ENCODE peak calls at places on chromosomes 4 and X, in eight cellular contexts. X, P, U, G, Y, O, E and I are unnamed samples. For H3K9me2, the result is how much of the 10 kb centered on the place peaks cover.

GRCh38 chrX:153459976-153460375 is 10.4 kb downstream of the HAUS7 start:
- DNase-seq in X (no peak), P (peak), U (no peak), G (no peak), Y (no peak), O (no peak), E (no peak), I (no peak)

GRCh38 chr4:86924805-86925204 is 10.0 kb upstream of the AFF1 start:
- DNase-seq in X (no peak), P (peak), U (no peak), G (peak), Y (no peak), O (no peak), E (no peak), I (no peak)

GRCh38 chr4:54017308-54017707 is 47.1 kb downstream of the CHIC2 start:
- DNase-seq in X (no peak), P (no peak), U (no peak), G (no peak), Y (no peak), O (no peak), E (no peak), I (no peak)

GRCh38 chr4:11428701-11429571 is at the start of gene HS3ST1:
- DNase-seq in X (peak), P (peak), U (peak), G (peak), Y (peak), O (peak), E (peak), I (no peak)

GRCh38 chrX:102599950-102600579 is 750 bp downstream of the ARMCX5 start:
- DNase-seq in X (no peak), P (peak), U (peak), G (peak), Y (peak), O (no peak), E (no peak), I (no peak)

GRCh38 chr4:139603576-139604387 is 47.8 kb upstream of the SETD7 start:
- DNase-seq in X (peak), P (peak), U (peak), G (peak), Y (peak), O (peak), E (peak), I (peak)

GRCh38 chrX:30794497-30794896 is 94.6 kb downstream of the TAB3 start:
- DNase-seq in X (no peak), P (no peak), U (no peak), G (no peak), Y (no peak), O (no peak), E (no peak), I (no peak)

GRCh38 chr4:109078724-109079123 is 223.7 kb downstream of the COL25A1 start:
- DNase-seq in X (no peak), P (peak), U (no peak), G (no peak), Y (no peak), O (no peak), E (no peak), I (no peak)

GRCh38 chr4:127586922-127587571 is 45.7 kb upstream of the INTU start:
- DNase-seq in X (peak), P (peak), U (peak), G (peak), Y (peak), O (peak), E (peak), I (peak)

GRCh38 chr4:7541414-7541810 is 106.7 kb upstream of the PSAPL1 start:
- DNase-seq in X (no peak), P (no peak), U (no peak), G (no peak), Y (no peak), O (no peak), E (no peak), I (no peak)

GRCh38 chr4:139501531-139502311 is 47.8 kb downstream of the RAB33B start:
- DNase-seq in X (no peak), P (peak), U (no peak), G (no peak), Y (no peak), O (no peak), E (no peak), I (no peak)

GRCh38 chr4:82865592-82865991 is 25.4 kb downstream of the SEC31A start:
- DNase-seq in X (peak), P (peak), U (peak), G (peak), Y (no peak), O (no peak), E (no peak), I (no peak)

GRCh38 chrX:15404712-15405111 is 20.5 kb upstream of the VEGFD start:
- DNase-seq in X (no peak), P (peak), U (peak), G (no peak), Y (no peak), O (no peak), E (peak), I (no peak)

GRCh38 chrX:13151806-13152510 is 107.5 kb upstream of the FAM9C start:
- DNase-seq in X (no peak), P (peak), U (peak), G (no peak), Y (no peak), O (no peak), E (no peak), I (no peak)

GRCh38 chr4:121088867-121089266 is 16.5 kb upstream of the NDNF start:
- DNase-seq in X (no peak), P (no peak), U (no peak), G (no peak), Y (no peak), O (no peak), E (no peak), I (no peak)

GRCh38 chr4:74793757-74794340 is 474 bp downstream of the BTC start:
- DNase-seq in X (peak), P (peak), U (peak), G (peak), Y (peak), O (no peak), E (peak), I (no peak)

GRCh38 chrX:120305531-120306145 is 5.6 kb downstream of the TMEM255A start:
- DNase-seq in X (no peak), P (no peak), U (peak), G (peak), Y (peak), O (no peak), E (no peak), I (no peak)

GRCh38 chrX:42094208-42094607 is 170.9 kb upstream of the CASK start:
- DNase-seq in X (no peak), P (peak), U (peak), G (peak), Y (no peak), O (no peak), E (no peak), I (peak)

GRCh38 chrX:42090395-42090794 is 167.0 kb upstream of the CASK start:
- DNase-seq in X (no peak), P (no peak), U (no peak), G (no peak), Y (peak), O (no peak), E (no peak), I (no peak)

GRCh38 chrX:42097491-42097890 is 174.1 kb upstream of the CASK start:
- DNase-seq in X (no peak), P (no peak), U (no peak), G (no peak), Y (no peak), O (no peak), E (no peak), I (no peak)

GRCh38 chrX:42096262-42096939 is 173.0 kb upstream of the CASK start:
- DNase-seq in X (no peak), P (peak), U (peak), G (peak), Y (no peak), O (peak), E (no peak), I (no peak)

GRCh38 chrX:42093756-42094155 is 170.4 kb upstream of the CASK start:
- DNase-seq in X (no peak), P (no peak), U (peak), G (no peak), Y (no peak), O (no peak), E (no peak), I (no peak)
- H3K9me2 ChIP-seq in X (under half), P (under half), U (under half), G (under half), Y (under half), O (under half), E (under half), I (under half)

GRCh38 chrX:21266949-21267348 is 107.3 kb upstream of the CNKSR2 start:
- DNase-seq in X (no peak), P (no peak), U (no peak), G (no peak), Y (no peak), O (no peak), E (no peak), I (no peak)
- H3K27ac ChIP-seq in X (no peak), P (no peak), U (no peak), G (no peak), Y (no peak), O (no peak), E (no peak), I (no peak)

DNA sequence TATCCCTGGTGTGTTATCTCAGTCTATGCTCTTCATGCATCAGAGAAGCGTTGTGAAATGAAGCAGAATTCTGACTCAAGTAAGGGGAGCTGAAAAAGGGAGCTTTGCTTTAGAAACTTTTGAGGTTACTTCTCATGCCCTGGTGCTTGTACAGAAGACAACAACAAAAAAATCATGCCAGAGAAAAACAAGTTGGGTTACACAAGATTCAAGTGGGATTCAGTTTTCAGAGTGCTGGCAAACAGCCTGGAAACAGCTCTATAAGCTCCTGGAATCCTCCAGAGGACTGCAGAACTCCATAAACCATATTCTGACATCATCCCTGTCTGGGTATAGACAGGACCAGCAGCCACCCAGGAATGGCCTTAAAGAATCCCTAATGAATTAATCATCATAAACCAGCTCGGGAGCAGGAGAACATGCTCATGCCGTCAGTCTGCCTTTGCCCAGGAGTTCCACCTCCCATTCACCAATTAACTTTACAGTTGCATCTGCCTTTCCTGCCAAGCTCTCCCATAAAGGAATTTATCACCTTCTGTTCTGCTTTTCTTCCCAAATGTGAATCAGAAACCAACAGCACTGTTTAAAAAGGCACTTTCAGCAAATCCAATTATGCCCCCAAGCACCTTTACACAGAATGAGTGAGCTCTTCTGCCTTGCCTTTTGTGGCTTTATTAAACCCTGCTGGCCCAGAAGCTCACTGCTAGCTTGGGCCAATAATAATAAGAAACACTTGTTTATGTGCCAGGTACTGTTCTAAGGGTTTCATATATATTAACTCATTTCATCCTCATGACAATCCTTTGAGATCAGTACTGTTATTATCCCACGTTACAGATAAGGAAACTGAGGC is 54.5 kb upstream of the FBXW7 start:
- DNase-seq in X (no peak), P (peak), U (peak), G (peak), Y (no peak), O (no peak), E (peak), I (no peak)
- TF ChIP-seq EZH2phosphoT487 in X (no peak), P (no peak), U (no peak), G (no peak), Y (no peak), O (no peak), E (no peak), I (no peak)

GRCh38 chrX:69161786-69162349 is 3.4 kb downstream of the PJA1 start:
- DNase-seq in X (no peak), P (no peak), U (no peak), G (no peak), Y (no peak), O (no peak), E (no peak), I (no peak)

GRCh38 chrX:69163936-69164741 is 1.1 kb downstream of the PJA1 start:
- DNase-seq in X (no peak), P (peak), U (peak), G (no peak), Y (peak), O (no peak), E (peak), I (peak)

GRCh38 chrX:69165116-69165651 is at the start of gene PJA1:
- DNase-seq in X (peak), P (peak), U (peak), G (peak), Y (peak), O (no peak), E (peak), I (peak)

GRCh38 chrX:69161371-69161770 is 3.9 kb downstream of the PJA1 start:
- DNase-seq in X (no peak), P (no peak), U (no peak), G (no peak), Y (no peak), O (no peak), E (no peak), I (no peak)

GRCh38 chrX:69162466-69162865 is 2.8 kb downstream of the PJA1 start:
- DNase-seq in X (no peak), P (no peak), U (no peak), G (no peak), Y (no peak), O (no peak), E (no peak), I (no peak)
- H3K9me2 ChIP-seq in X (under half), P (under half), U (under half), G (under half), Y (under half), O (under half), E (under half), I (under half)

GRCh38 chr4:184534511-184535391 is 60.4 kb upstream of the IRF2 start:
- DNase-seq in X (peak), P (peak), U (peak), G (no peak), Y (peak), O (no peak), E (no peak), I (peak)

GRCh38 chr4:184528713-184529112 is 54.4 kb upstream of the IRF2 start:
- DNase-seq in X (no peak), P (no peak), U (no peak), G (no peak), Y (no peak), O (no peak), E (no peak), I (no peak)

GRCh38 chr4:184526228-184526627 is 51.9 kb upstream of the IRF2 start:
- DNase-seq in X (no peak), P (no peak), U (no peak), G (no peak), Y (no peak), O (no peak), E (no peak), I (no peak)

GRCh38 chr4:184529283-184529682 is 54.9 kb upstream of the IRF2 start:
- DNase-seq in X (no peak), P (no peak), U (no peak), G (peak), Y (peak), O (no peak), E (no peak), I (no peak)
- H3K27ac ChIP-seq in X (no peak), P (no peak), U (no peak), G (peak), Y (no peak), O (no peak), E (no peak), I (no peak)